ENCODE peak calls at places on chromosomes 13 and 19, in six cellular contexts. Y, W, R, X, F and C are unnamed samples.

GRCh38 chr19:6828306-6828697 is 55.8 kb downstream of the VAV1 start:
- DNase-seq in R (no peak), X (peak; percentile 90), Y (no peak), F (no peak), W (no peak), C (peak; percentile 8)

GRCh38 chr13:31221057-31221456 is 21.3 kb downstream of the B3GLCT start:
- DNase-seq in Y (no peak), X (no peak), F (no peak), W (no peak), R (no peak), C (no peak)

GRCh38 chr13:48578516-48579166 is 45.8 kb upstream of the RCBTB2 start:
- DNase-seq in R (no peak), X (no peak), F (no peak), W (no peak), Y (no peak), C (peak; percentile 63)

GRCh38 chr19:47158879-47159509 is 28.4 kb downstream of the SAE1 start:
- DNase-seq in F (no peak), Y (no peak), R (no peak), X (peak; percentile 72), W (peak; percentile 75), C (no peak)

GRCh38 chr19:49906879-49907564 is 10.3 kb upstream of the IL4I1 start:
- DNase-seq in F (no peak), W (no peak), Y (no peak), R (no peak), X (no peak), C (no peak)

GRCh38 chr19:44640518-44640917 is 3.2 kb upstream of the PVR start:
- DNase-seq in X (peak; percentile 64), F (no peak), W (peak; percentile 58), R (no peak), Y (no peak), C (no peak)

GRCh38 chr13:84431646-84432045 is 549.4 kb upstream of the SLITRK1 start:
- DNase-seq in Y (peak; percentile 20), W (peak; percentile 40), R (no peak), X (peak; percentile 6), F (no peak), C (no peak)

GRCh38 chr19:33784432-33784831 is 12.2 kb upstream of the KCTD15 start:
- DNase-seq in W (no peak), F (no peak), Y (no peak), R (no peak), X (no peak), C (no peak)

GRCh38 chr19:11551603-11552235 is 7.3 kb downstream of the ELOF1 start:
- DNase-seq in R (peak; percentile 44), W (peak; percentile 57), Y (no peak), F (no peak), X (no peak), C (peak; percentile 65)

GRCh38 chr13:112748947-112749346 is 59.1 kb downstream of the ATP11A start:
- DNase-seq in F (no peak), R (no peak), W (peak; percentile 28), X (peak; percentile 25), Y (no peak), C (no peak)

GRCh38 chr13:23445794-23446193 is 12.3 kb upstream of the SACS start:
- DNase-seq in X (no peak), R (no peak), F (no peak), Y (no peak), W (no peak), C (peak; percentile 37)

GRCh38 chr13:106176103-106176502 is 359.4 kb downstream of the EFNB2 start:
- DNase-seq in F (no peak), W (no peak), R (no peak), Y (peak; percentile 61), X (peak; percentile 43), C (peak; percentile 40)

GRCh38 chr19:1037553-1038115 is 2.3 kb upstream of the ABCA7 start:
- DNase-seq in Y (no peak), R (no peak), W (no peak), X (no peak), F (no peak), C (no peak)

GRCh38 chr13:33446821-33447481 is 161.4 kb upstream of the STARD13 start:
- DNase-seq in X (no peak), Y (no peak), W (no peak), F (no peak), R (no peak), C (no peak)

GRCh38 chr13:48210178-48210577 is 22.8 kb upstream of the ITM2B start:
- DNase-seq in Y (peak; percentile 75), R (no peak), W (peak; percentile 13), F (no peak), X (peak; percentile 89), C (no peak)

GRCh38 chr19:44984005-44984404 is 17.3 kb upstream of the RELB start:
- DNase-seq in W (no peak), Y (no peak), X (no peak), F (no peak), R (no peak), C (no peak)

GRCh38 chr19:42074513-42075363 is 1.2 kb upstream of the ZNF574 start:
- DNase-seq in R (peak; percentile 49), F (no peak), X (peak; percentile 38), W (no peak), Y (no peak), C (no peak)

GRCh38 chr13:112777637-112778406 is 88.0 kb downstream of the ATP11A start:
- DNase-seq in F (no peak), Y (no peak), X (peak; percentile 31), R (no peak), W (no peak), C (no peak)

GRCh38 chr13:29991343-29991742 is 140.9 kb upstream of the UBL3 start:
- DNase-seq in X (peak; percentile 95), Y (peak; percentile 75), R (no peak), F (no peak), W (peak; percentile 97), C (peak; percentile 48)

GRCh38 chr19:40611096-40611495 is 9.9 kb downstream of the LTBP4 start:
- DNase-seq in R (no peak), W (no peak), X (no peak), Y (no peak), F (no peak), C (no peak)

GRCh38 chr19:2524840-2525723 is 49.2 kb downstream of the GADD45B start:
- DNase-seq in W (peak; percentile 85), Y (no peak), R (peak; percentile 33), X (peak; percentile 95), F (no peak), C (peak; percentile 72)

GRCh38 chr13:41130356-41130755 is 2.2 kb downstream of the KBTBD6 start:
- DNase-seq in X (no peak), W (no peak), Y (no peak), R (no peak), F (no peak), C (no peak)

GRCh38 chr13:78121459-78122348 is 203.1 kb upstream of the EDNRB start:
- DNase-seq in R (peak; percentile 80), F (no peak), W (peak; percentile 77), Y (peak; percentile 34), X (peak; percentile 72), C (peak; percentile 81)

GRCh38 chr13:80979035-80979641 is 638.2 kb upstream of the SPRY2 start:
- DNase-seq in R (peak; percentile 81), Y (peak; percentile 27), W (peak; percentile 80), X (peak; percentile 62), F (no peak), C (peak; percentile 75)

GRCh38 chr19:35164418-35164817 is 9.9 kb downstream of the FXYD5 start:
- DNase-seq in R (no peak), F (no peak), W (no peak), Y (no peak), X (peak; percentile 83), C (no peak)